ENCODE peak calls at places on chromosomes 13 and 19, in ten cellular contexts. One of them, this sample, is unnamed.

GRCh38 chr13:109746364-109746763 is 40.0 kb downstream of the IRS2 start:
- DNase-seq in GM06990: no peak
- DNase-seq in cardiac fibroblast: no peak
- DNase-seq in mesothelial cell of epicardium: no peak
- DNase-seq in uterus: no peak
- DNase-seq in progenitor cell of endocrine pancreas: no peak
- DNase-seq in heart left ventricle: no peak
- DNase-seq in heart right ventricle: no peak
- DNase-seq in BE2C: no peak
- DNase-seq in esophagus squamous epithelium: no peak
- DNase-seq in this sample: no peak

GRCh38 chr19:46049597-46049996 is 8.8 kb upstream of the IGFL4 start:
- DNase-seq in GM06990: no peak
- DNase-seq in cardiac fibroblast: no peak
- DNase-seq in mesothelial cell of epicardium: no peak
- DNase-seq in uterus: no peak
- DNase-seq in progenitor cell of endocrine pancreas: no peak
- DNase-seq in heart left ventricle: no peak
- DNase-seq in heart right ventricle: no peak
- DNase-seq in BE2C: peak
- DNase-seq in esophagus squamous epithelium: no peak
- DNase-seq in this sample: peak

GRCh38 chr19:14580623-14581237 is 2.2 kb upstream of the CLEC17A start:
- DNase-seq in GM06990: peak
- DNase-seq in cardiac fibroblast: no peak
- DNase-seq in mesothelial cell of epicardium: no peak
- DNase-seq in uterus: no peak
- DNase-seq in progenitor cell of endocrine pancreas: no peak
- DNase-seq in heart left ventricle: no peak
- DNase-seq in heart right ventricle: no peak
- DNase-seq in BE2C: no peak
- DNase-seq in esophagus squamous epithelium: no peak
- DNase-seq in this sample: no peak

GRCh38 chr19:19372656-19373416 is 32.6 kb upstream of the GATAD2A start:
- DNase-seq in GM06990: peak
- DNase-seq in cardiac fibroblast: peak
- DNase-seq in mesothelial cell of epicardium: no peak
- DNase-seq in uterus: no peak
- DNase-seq in progenitor cell of endocrine pancreas: no peak
- DNase-seq in heart left ventricle: peak
- DNase-seq in heart right ventricle: peak
- DNase-seq in BE2C: no peak
- DNase-seq in esophagus squamous epithelium: no peak
- DNase-seq in this sample: peak

GRCh38 chr13:112732679-112733078 is 42.8 kb downstream of the ATP11A start:
- DNase-seq in GM06990: no peak
- DNase-seq in cardiac fibroblast: no peak
- DNase-seq in mesothelial cell of epicardium: no peak
- DNase-seq in uterus: no peak
- DNase-seq in progenitor cell of endocrine pancreas: no peak
- DNase-seq in heart left ventricle: no peak
- DNase-seq in heart right ventricle: no peak
- DNase-seq in BE2C: no peak
- DNase-seq in esophagus squamous epithelium: no peak
- DNase-seq in this sample: no peak

GRCh38 chr13:101455863-101456262 is 3.4 kb downstream of the ITGBL1 start:
- DNase-seq in GM06990: no peak
- DNase-seq in cardiac fibroblast: peak
- DNase-seq in mesothelial cell of epicardium: no peak
- DNase-seq in uterus: no peak
- DNase-seq in progenitor cell of endocrine pancreas: no peak
- DNase-seq in heart left ventricle: no peak
- DNase-seq in heart right ventricle: no peak
- DNase-seq in BE2C: no peak
- DNase-seq in esophagus squamous epithelium: no peak
- DNase-seq in this sample: no peak

GRCh38 chr19:14686411-14686810 is 3.4 kb upstream of the ZNF333 start:
- DNase-seq in GM06990: peak
- DNase-seq in cardiac fibroblast: peak
- DNase-seq in mesothelial cell of epicardium: no peak
- DNase-seq in uterus: no peak
- DNase-seq in progenitor cell of endocrine pancreas: no peak
- DNase-seq in heart left ventricle: no peak
- DNase-seq in heart right ventricle: no peak
- DNase-seq in BE2C: peak
- DNase-seq in esophagus squamous epithelium: no peak
- DNase-seq in this sample: peak

GRCh38 chr19:19602713-19603320 is 15.7 kb downstream of the PBX4 start:
- DNase-seq in GM06990: no peak
- DNase-seq in cardiac fibroblast: no peak
- DNase-seq in mesothelial cell of epicardium: no peak
- DNase-seq in uterus: no peak
- DNase-seq in progenitor cell of endocrine pancreas: no peak
- DNase-seq in heart left ventricle: no peak
- DNase-seq in heart right ventricle: no peak
- DNase-seq in BE2C: no peak
- DNase-seq in esophagus squamous epithelium: no peak
- DNase-seq in this sample: no peak

GRCh38 chr19:5977785-5978605 is at the start of gene RANBP3:
- DNase-seq in GM06990: peak
- DNase-seq in cardiac fibroblast: peak
- DNase-seq in mesothelial cell of epicardium: peak
- DNase-seq in uterus: peak
- DNase-seq in progenitor cell of endocrine pancreas: peak
- DNase-seq in heart left ventricle: peak
- DNase-seq in heart right ventricle: peak
- DNase-seq in BE2C: peak
- DNase-seq in esophagus squamous epithelium: peak
- DNase-seq in this sample: peak

GRCh38 chr13:78722700-78723099 is 63.7 kb upstream of the OBI1 start:
- DNase-seq in GM06990: no peak
- DNase-seq in cardiac fibroblast: no peak
- DNase-seq in mesothelial cell of epicardium: no peak
- DNase-seq in uterus: no peak
- DNase-seq in progenitor cell of endocrine pancreas: no peak
- DNase-seq in heart left ventricle: no peak
- DNase-seq in heart right ventricle: no peak
- DNase-seq in BE2C: no peak
- DNase-seq in esophagus squamous epithelium: no peak
- DNase-seq in this sample: no peak

GRCh38 chr13:75178436-75178835 is 303.5 kb downstream of the TBC1D4 start:
- DNase-seq in GM06990: no peak
- DNase-seq in cardiac fibroblast: no peak
- DNase-seq in mesothelial cell of epicardium: no peak
- DNase-seq in uterus: no peak
- DNase-seq in progenitor cell of endocrine pancreas: no peak
- DNase-seq in heart left ventricle: no peak
- DNase-seq in heart right ventricle: no peak
- DNase-seq in BE2C: no peak
- DNase-seq in esophagus squamous epithelium: no peak
- DNase-seq in this sample: no peak

GRCh38 chr19:36113895-36114762 is 546 bp downstream of the POLR2I start:
- DNase-seq in GM06990: no peak
- DNase-seq in cardiac fibroblast: peak
- DNase-seq in mesothelial cell of epicardium: no peak
- DNase-seq in uterus: peak
- DNase-seq in progenitor cell of endocrine pancreas: peak
- DNase-seq in heart left ventricle: peak
- DNase-seq in heart right ventricle: peak
- DNase-seq in BE2C: no peak
- DNase-seq in esophagus squamous epithelium: no peak
- DNase-seq in this sample: no peak

GRCh38 chr19:3024870-3025515 is 4.1 kb downstream of the TLE2 start:
- DNase-seq in GM06990: no peak
- DNase-seq in cardiac fibroblast: no peak
- DNase-seq in mesothelial cell of epicardium: no peak
- DNase-seq in uterus: no peak
- DNase-seq in progenitor cell of endocrine pancreas: no peak
- DNase-seq in heart left ventricle: no peak
- DNase-seq in heart right ventricle: no peak
- DNase-seq in BE2C: peak
- DNase-seq in esophagus squamous epithelium: no peak
- DNase-seq in this sample: no peak

GRCh38 chr19:33404916-33405315 is 31.4 kb downstream of the CEBPG start:
- DNase-seq in GM06990: no peak
- DNase-seq in cardiac fibroblast: no peak
- DNase-seq in mesothelial cell of epicardium: no peak
- DNase-seq in uterus: no peak
- DNase-seq in progenitor cell of endocrine pancreas: no peak
- DNase-seq in heart left ventricle: no peak
- DNase-seq in heart right ventricle: no peak
- DNase-seq in BE2C: no peak
- DNase-seq in esophagus squamous epithelium: no peak
- DNase-seq in this sample: no peak

GRCh38 chr19:17677002-17677401 is 11.2 kb downstream of the UNC13A start:
- DNase-seq in GM06990: no peak
- DNase-seq in cardiac fibroblast: no peak
- DNase-seq in mesothelial cell of epicardium: no peak
- DNase-seq in uterus: no peak
- DNase-seq in progenitor cell of endocrine pancreas: no peak
- DNase-seq in heart left ventricle: no peak
- DNase-seq in heart right ventricle: no peak
- DNase-seq in BE2C: no peak
- DNase-seq in esophagus squamous epithelium: no peak
- DNase-seq in this sample: no peak
- TF ChIP-seq CTCF in GM06990: peak
- TF ChIP-seq CTCF in cardiac fibroblast: no peak
- TF ChIP-seq CTCF in mesothelial cell of epicardium: no peak
- TF ChIP-seq CTCF in uterus: no peak
- TF ChIP-seq CTCF in progenitor cell of endocrine pancreas: peak
- TF ChIP-seq CTCF in heart left ventricle: no peak
- TF ChIP-seq CTCF in heart right ventricle: peak
- TF ChIP-seq CTCF in BE2C: no peak
- TF ChIP-seq CTCF in esophagus squamous epithelium: no peak
- TF ChIP-seq CTCF in this sample: no peak

GRCh38 chr13:44116562-44117315 is 237.0 kb downstream of the LACC1 start:
- DNase-seq in GM06990: no peak
- DNase-seq in cardiac fibroblast: peak
- DNase-seq in mesothelial cell of epicardium: no peak
- DNase-seq in uterus: no peak
- DNase-seq in progenitor cell of endocrine pancreas: no peak
- DNase-seq in heart left ventricle: peak
- DNase-seq in heart right ventricle: peak
- DNase-seq in BE2C: no peak
- DNase-seq in esophagus squamous epithelium: no peak
- DNase-seq in this sample: no peak
- TF ChIP-seq CTCF in GM06990: no peak
- TF ChIP-seq CTCF in cardiac fibroblast: peak
- TF ChIP-seq CTCF in mesothelial cell of epicardium: no peak
- TF ChIP-seq CTCF in uterus: no peak
- TF ChIP-seq CTCF in progenitor cell of endocrine pancreas: no peak
- TF ChIP-seq CTCF in heart left ventricle: peak
- TF ChIP-seq CTCF in heart right ventricle: peak
- TF ChIP-seq CTCF in BE2C: peak
- TF ChIP-seq CTCF in esophagus squamous epithelium: no peak
- TF ChIP-seq CTCF in this sample: no peak

DNA sequence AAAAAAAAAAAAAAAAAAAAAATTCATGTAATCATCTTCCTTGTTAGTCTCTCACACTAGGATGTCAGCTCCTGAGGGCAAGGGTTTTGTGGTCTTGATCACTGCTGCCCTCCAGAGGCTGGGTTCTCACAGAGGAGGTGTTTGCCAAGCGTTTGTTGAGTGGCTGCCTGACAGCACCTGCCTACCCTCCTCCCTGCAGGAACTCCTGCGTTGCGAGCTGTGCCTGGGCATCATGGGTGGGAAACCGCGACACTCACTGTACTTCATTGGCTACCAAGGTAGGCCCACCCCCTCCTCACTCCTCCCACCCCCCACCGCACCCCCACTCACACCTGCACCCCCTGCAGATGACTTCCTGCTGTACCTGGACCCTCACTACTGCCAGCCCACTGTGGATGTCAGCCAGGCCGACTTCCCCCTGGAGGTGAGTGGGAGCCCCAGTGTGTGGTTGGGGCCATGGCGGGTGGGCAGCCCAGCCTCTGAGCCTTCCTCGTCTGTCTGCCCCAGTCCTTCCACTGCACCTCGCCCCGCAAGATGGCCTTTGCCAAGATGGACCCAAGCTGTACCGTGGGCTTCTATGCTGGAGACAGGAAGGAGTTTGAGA is 8.1 kb downstream of the ATG4D start:
- DNase-seq in GM06990: no peak
- DNase-seq in cardiac fibroblast: peak
- DNase-seq in mesothelial cell of epicardium: no peak
- DNase-seq in uterus: no peak
- DNase-seq in progenitor cell of endocrine pancreas: no peak
- DNase-seq in heart left ventricle: no peak
- DNase-seq in heart right ventricle: no peak
- DNase-seq in BE2C: peak
- DNase-seq in esophagus squamous epithelium: no peak
- DNase-seq in this sample: peak
- TF ChIP-seq CTCF in GM06990: peak
- TF ChIP-seq CTCF in cardiac fibroblast: peak
- TF ChIP-seq CTCF in mesothelial cell of epicardium: no peak
- TF ChIP-seq CTCF in uterus: no peak
- TF ChIP-seq CTCF in progenitor cell of endocrine pancreas: no peak
- TF ChIP-seq CTCF in heart left ventricle: no peak
- TF ChIP-seq CTCF in heart right ventricle: peak
- TF ChIP-seq CTCF in BE2C: peak
- TF ChIP-seq CTCF in esophagus squamous epithelium: peak
- TF ChIP-seq CTCF in this sample: no peak

GRCh38 chr19:41249707-41250423 is 14.3 kb upstream of the HNRNPUL1 start:
- DNase-seq in GM06990: no peak
- DNase-seq in cardiac fibroblast: no peak
- DNase-seq in mesothelial cell of epicardium: no peak
- DNase-seq in uterus: no peak
- DNase-seq in progenitor cell of endocrine pancreas: no peak
- DNase-seq in heart left ventricle: no peak
- DNase-seq in heart right ventricle: no peak
- DNase-seq in BE2C: no peak
- DNase-seq in esophagus squamous epithelium: no peak
- DNase-seq in this sample: no peak

GRCh38 chr19:41244117-41244516 is 20.1 kb upstream of the HNRNPUL1 start:
- DNase-seq in GM06990: no peak
- DNase-seq in cardiac fibroblast: no peak
- DNase-seq in mesothelial cell of epicardium: no peak
- DNase-seq in uterus: no peak
- DNase-seq in progenitor cell of endocrine pancreas: no peak
- DNase-seq in heart left ventricle: no peak
- DNase-seq in heart right ventricle: no peak
- DNase-seq in BE2C: no peak
- DNase-seq in esophagus squamous epithelium: no peak
- DNase-seq in this sample: no peak

GRCh38 chr19:41245779-41246297 is 18.3 kb upstream of the HNRNPUL1 start:
- DNase-seq in GM06990: no peak
- DNase-seq in cardiac fibroblast: no peak
- DNase-seq in mesothelial cell of epicardium: no peak
- DNase-seq in uterus: no peak
- DNase-seq in progenitor cell of endocrine pancreas: no peak
- DNase-seq in heart left ventricle: no peak
- DNase-seq in heart right ventricle: no peak
- DNase-seq in BE2C: no peak
- DNase-seq in esophagus squamous epithelium: no peak
- DNase-seq in this sample: no peak

GRCh38 chr19:41253660-41254059 is 10.5 kb upstream of the HNRNPUL1 start:
- DNase-seq in GM06990: no peak
- DNase-seq in cardiac fibroblast: no peak
- DNase-seq in mesothelial cell of epicardium: no peak
- DNase-seq in uterus: no peak
- DNase-seq in progenitor cell of endocrine pancreas: no peak
- DNase-seq in heart left ventricle: no peak
- DNase-seq in heart right ventricle: no peak
- DNase-seq in BE2C: no peak
- DNase-seq in esophagus squamous epithelium: no peak
- DNase-seq in this sample: no peak

GRCh38 chr19:41248895-41249294 is 15.3 kb upstream of the HNRNPUL1 start:
- DNase-seq in GM06990: no peak
- DNase-seq in cardiac fibroblast: no peak
- DNase-seq in mesothelial cell of epicardium: no peak
- DNase-seq in uterus: no peak
- DNase-seq in progenitor cell of endocrine pancreas: no peak
- DNase-seq in heart left ventricle: no peak
- DNase-seq in heart right ventricle: no peak
- DNase-seq in BE2C: no peak
- DNase-seq in esophagus squamous epithelium: no peak
- DNase-seq in this sample: no peak
- TF ChIP-seq CTCF in GM06990: no peak
- TF ChIP-seq CTCF in cardiac fibroblast: no peak
- TF ChIP-seq CTCF in mesothelial cell of epicardium: no peak
- TF ChIP-seq CTCF in uterus: no peak
- TF ChIP-seq CTCF in progenitor cell of endocrine pancreas: no peak
- TF ChIP-seq CTCF in heart left ventricle: no peak
- TF ChIP-seq CTCF in heart right ventricle: no peak
- TF ChIP-seq CTCF in BE2C: no peak
- TF ChIP-seq CTCF in esophagus squamous epithelium: no peak
- TF ChIP-seq CTCF in this sample: no peak